ENCODE peak calls at places on chromosome 12, in six cellular contexts. T is A549, I is lung, X is A673, V is foreskin fibroblast, P is endothelial cell of umbilical vein. R is an unnamed sample.

GRCh38 chr12:54569072-54569471 is 19.4 kb downstream of the PPP1R1A start:
- DNase-seq in I (no peak), X (no peak), T (no peak), V (no peak), P (no peak), R (no peak)

GRCh38 chr12:47877081-47877480 is 27.7 kb downstream of the VDR start:
- DNase-seq in I (no peak), T (no peak), V (no peak), X (no peak), P (no peak), R (no peak)

GRCh38 chr12:39230086-39230485 is 212.8 kb downstream of the KIF21A start:
- DNase-seq in I (no peak), V (no peak), T (peak), P (peak), X (peak), R (no peak)

GRCh38 chr12:24845615-24846014 is 103.3 kb downstream of the BCAT1 start:
- DNase-seq in X (no peak), P (no peak), I (no peak), T (no peak), V (no peak), R (no peak)

GRCh38 chr12:74647241-74647640 is 109.6 kb downstream of the ATXN7L3B start:
- DNase-seq in P (no peak), I (no peak), X (peak), T (no peak), V (no peak), R (no peak)

GRCh38 chr12:122840580-122841513 is 5.6 kb downstream of the HIP1R start:
- DNase-seq in P (no peak), T (no peak), X (no peak), V (no peak), I (no peak), R (no peak)

GRCh38 chr12:124174406-124174805 is 120.5 kb upstream of the RFLNA start:
- DNase-seq in I (no peak), V (peak), P (peak), X (no peak), T (no peak), R (peak)

GRCh38 chr12:47777741-47778558 is 4.9 kb downstream of the SLC48A1 start:
- DNase-seq in X (no peak), V (no peak), P (no peak), T (no peak), I (no peak), R (no peak)

GRCh38 chr12:127230843-127231260 is 1036.1 kb upstream of the TMEM132C start:
- DNase-seq in V (peak), I (no peak), T (peak), P (no peak), X (peak), R (peak)

GRCh38 chr12:15274561-15274967 is 47.7 kb upstream of the PTPRO start:
- DNase-seq in X (no peak), T (peak), P (no peak), I (peak), V (peak), R (no peak)

GRCh38 chr12:116508145-116509121 is 50.7 kb upstream of the MAP1LC3B2 start:
- DNase-seq in V (no peak), X (peak), P (no peak), T (peak), I (no peak), R (no peak)

GRCh38 chr12:88579572-88579940 is 715 bp downstream of the KITLG start:
- DNase-seq in V (peak), I (peak), T (peak), X (peak), P (no peak), R (no peak)

GRCh38 chr12:82326905-82327503 is 31.2 kb downstream of the CCDC59 start:
- DNase-seq in T (peak), V (peak), P (peak), I (no peak), X (peak), R (no peak)

GRCh38 chr12:14567311-14568195 is at the start of gene PLBD1:
- DNase-seq in I (peak), T (peak), X (peak), P (peak), V (peak), R (no peak)

GRCh38 chr12:128871516-128871892 is 18.2 kb downstream of the GLT1D1 start:
- DNase-seq in V (no peak), P (no peak), T (no peak), X (no peak), I (no peak), R (no peak)

GRCh38 chr12:125330645-125331341 is 265.6 kb downstream of the AACS start:
- DNase-seq in X (peak), V (peak), I (peak), T (peak), P (peak), R (no peak)

GRCh38 chr12:65742481-65742971 is 81.8 kb upstream of the HMGA2 start:
- DNase-seq in T (no peak), V (peak), P (peak), I (no peak), X (peak), R (no peak)

GRCh38 chr12:8779281-8779680 is 43.1 kb upstream of the A2ML1 start:
- DNase-seq in X (no peak), T (no peak), V (no peak), P (peak), I (no peak), R (no peak)

GRCh38 chr12:51082561-51083139 is 746 bp downstream of the CSRNP2 start:
- DNase-seq in V (peak), P (peak), I (no peak), X (peak), T (peak), R (no peak)

GRCh38 chr12:1777798-1778197 is 42.6 kb upstream of the LRTM2 start:
- DNase-seq in P (no peak), I (no peak), V (peak), T (no peak), X (no peak), R (peak)

GRCh38 chr12:118307069-118307954 is 65.4 kb downstream of the TAOK3 start:
- DNase-seq in X (peak), T (peak), I (no peak), P (peak), V (peak), R (peak)

GRCh38 chr12:40446385-40446784 is 221.6 kb downstream of the LRRK2 start:
- DNase-seq in T (peak), X (peak), P (peak), I (no peak), V (peak), R (no peak)

GRCh38 chr12:13170892-13171490 is 25.5 kb upstream of the EMP1 start:
- DNase-seq in X (no peak), V (no peak), I (peak), T (no peak), P (no peak), R (no peak)

GRCh38 chr12:3436496-3437060 is 54.4 kb upstream of the PRMT8 start:
- DNase-seq in P (no peak), V (no peak), T (no peak), I (no peak), X (no peak), R (no peak)

GRCh38 chr12:107236824-107237467 is 143.6 kb upstream of the CRY1 start:
- DNase-seq in T (no peak), X (peak), I (no peak), P (peak), V (no peak), R (no peak)

GRCh38 chr12:113470871-113471618 is 626 bp downstream of the LHX5 start:
- DNase-seq in V (no peak), P (no peak), I (no peak), T (no peak), X (no peak), R (no peak)

GRCh38 chr12:94563261-94563660 is 87.1 kb downstream of the TMCC3 start:
- DNase-seq in I (no peak), P (no peak), T (no peak), V (no peak), X (no peak), R (no peak)

GRCh38 chr12:124928095-124928911 is 13.9 kb upstream of the UBC start:
- DNase-seq in X (peak), V (peak), T (peak), I (peak), P (peak), R (no peak)

DNA sequence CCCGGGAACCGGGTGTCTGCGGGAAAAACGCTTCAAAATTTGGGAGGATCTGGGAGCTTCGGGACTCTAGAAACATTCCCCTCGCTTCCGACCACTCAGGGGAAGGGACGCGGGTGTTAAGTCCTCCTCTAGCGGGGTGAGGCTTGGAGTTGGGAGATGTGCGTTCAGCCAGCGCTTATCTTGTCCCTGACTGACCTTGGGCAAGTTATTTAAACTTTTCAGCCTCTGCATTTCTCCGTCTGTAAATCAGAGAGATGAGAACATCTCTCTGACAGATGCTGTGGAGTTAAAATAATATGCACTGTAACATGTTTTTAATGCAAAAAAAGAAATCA is 76.9 kb upstream of the ANO4 start:
- DNase-seq in T (no peak), P (no peak), I (no peak), V (peak), X (no peak), R (no peak)
- H3K4me3 ChIP-seq in T (peak), P (no peak), I (no peak), V (peak), X (peak), R (peak)

GRCh38 chr12:5037795-5038357 is 5.8 kb upstream of the KCNA5 start:
- DNase-seq in V (no peak), X (no peak), I (no peak), T (no peak), P (no peak), R (no peak)

GRCh38 chr12:5040368-5040767 is 3.3 kb upstream of the KCNA5 start:
- DNase-seq in X (no peak), V (no peak), I (no peak), P (no peak), T (no peak), R (no peak)

GRCh38 chr12:5038781-5039311 is 4.8 kb upstream of the KCNA5 start:
- DNase-seq in P (no peak), V (no peak), T (no peak), X (no peak), I (no peak), R (no peak)

GRCh38 chr12:5036031-5036430 is 7.6 kb upstream of the KCNA5 start:
- DNase-seq in X (no peak), I (no peak), T (no peak), V (no peak), P (no peak), R (no peak)

DNA sequence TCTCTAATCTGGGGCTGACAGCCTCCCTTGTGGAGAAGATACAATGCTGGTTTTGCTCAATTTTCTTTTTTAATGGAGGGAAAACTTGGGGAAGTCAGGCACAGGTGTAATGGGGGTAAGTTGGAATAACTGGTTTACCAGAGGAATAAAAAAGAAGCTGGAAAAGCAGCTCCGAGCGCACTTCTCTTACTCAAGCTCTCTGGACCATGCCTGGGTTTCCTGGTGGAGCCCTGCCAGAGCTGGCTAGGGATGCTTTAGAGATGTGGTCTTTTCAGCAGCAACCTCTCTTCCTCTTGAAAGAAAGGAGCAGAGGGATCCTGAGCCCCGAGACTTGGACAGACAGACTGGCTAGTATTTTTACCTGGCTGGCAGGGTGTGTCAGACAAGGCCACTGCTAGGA is 3.9 kb upstream of the KCNA5 start:
- DNase-seq in V (no peak), I (no peak), P (no peak), T (no peak), X (no peak), R (no peak)
- H3K4me3 ChIP-seq in V (no peak), I (no peak), P (no peak), T (no peak), X (no peak), R (no peak)

DNA sequence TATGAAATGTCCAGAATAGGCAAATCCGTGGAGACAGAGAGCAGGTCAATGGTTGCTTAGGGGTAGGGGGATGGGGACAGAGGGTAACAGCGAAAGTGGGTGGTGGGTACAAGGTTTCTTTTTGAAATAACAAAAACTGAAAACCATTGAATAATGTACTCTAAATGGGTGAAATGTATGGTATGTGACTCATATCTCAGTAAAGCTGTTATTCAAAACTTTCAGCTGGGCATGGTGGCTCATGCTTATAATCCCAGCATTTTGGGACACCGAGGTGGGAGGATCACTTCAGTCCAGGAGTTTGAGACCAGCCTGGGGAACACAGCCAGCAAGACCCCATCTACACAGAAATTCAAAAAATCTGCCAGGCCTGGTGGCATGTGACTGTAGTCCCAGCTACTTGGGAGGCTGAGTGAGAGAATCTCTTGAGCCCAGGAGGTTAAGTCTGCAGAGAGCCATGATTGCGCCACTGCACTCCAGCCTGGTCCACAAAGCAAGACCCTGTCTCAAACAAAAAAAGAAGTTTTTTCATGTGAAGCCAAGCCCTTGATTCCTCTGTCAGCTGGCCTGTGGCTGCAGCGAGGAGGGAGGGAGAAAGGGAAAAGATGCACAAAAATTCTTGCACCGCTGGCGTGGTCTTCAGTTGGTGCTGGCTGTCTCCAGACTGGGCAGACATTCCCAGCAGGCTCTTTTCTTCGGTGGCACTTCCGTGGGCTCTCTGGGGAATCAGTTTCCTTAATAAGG is 248.2 kb downstream of the SLC41A2 start:
- DNase-seq in I (no peak), P (no peak), X (no peak), T (no peak), V (no peak), R (no peak)
- H3K4me3 ChIP-seq in I (no peak), P (no peak), X (no peak), T (no peak), V (no peak), R (no peak)

GRCh38 chr12:49261726-49262125 is 3.2 kb upstream of the TUBA1C start:
- DNase-seq in I (no peak), P (no peak), V (peak), X (no peak), T (no peak), R (no peak)
- H3K4me3 ChIP-seq in I (no peak), P (no peak), V (no peak), X (no peak), T (no peak), R (no peak)

GRCh38 chr12:42141981-42142606 is 2.6 kb downstream of the GXYLT1 start:
- DNase-seq in I (no peak), T (no peak), P (no peak), V (no peak), X (no peak), R (no peak)
- H3K4me3 ChIP-seq in I (no peak), T (no peak), P (no peak), V (no peak), X (no peak), R (no peak)

DNA sequence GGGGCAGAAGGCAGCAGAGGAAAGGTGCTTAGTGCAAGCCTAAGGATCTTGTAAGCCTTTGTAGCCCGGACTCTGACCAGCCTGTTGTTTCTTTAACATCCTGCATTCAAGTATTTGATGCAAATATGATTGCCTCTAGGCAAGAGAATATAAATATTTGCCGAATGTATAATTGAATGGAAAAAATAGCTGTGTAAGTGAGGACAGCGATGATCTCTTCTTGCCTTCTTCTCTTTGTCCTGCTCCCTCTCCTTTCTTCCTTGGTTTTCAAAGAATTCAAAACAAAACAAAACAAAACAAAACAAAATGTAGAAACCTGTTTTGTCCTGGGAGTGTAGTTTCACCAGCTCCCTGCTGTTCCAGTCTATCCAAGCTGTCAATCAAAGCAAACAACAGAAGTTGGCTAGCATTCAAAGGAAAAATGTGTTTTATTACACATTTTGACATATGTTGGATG is 74.9 kb upstream of the CPM start:
- DNase-seq in I (no peak), X (no peak), T (no peak), V (no peak), P (no peak), R (no peak)
- H3K4me3 ChIP-seq in I (no peak), X (no peak), T (no peak), V (peak), P (no peak), R (peak)